ENCODE peak calls at places on chromosomes 1 and 21, in five cellular contexts. R is iris pigment epithelial cell, B is RWPE1, Y is AG08396, C is lower lobe of right lung. L is an unnamed sample.

GRCh38 chr1:177464682-177465081 is 293.9 kb downstream of the BRINP2 start:
- DNase-seq in C (no peak), R (no peak), Y (no peak), B (no peak), L (no peak)

GRCh38 chr1:30083800-30084464 is 639.5 kb downstream of the MATN1 start:
- DNase-seq in C (no peak), R (peak; percentile 79), B (peak; percentile 63), Y (peak; percentile 76), L (no peak)

GRCh38 chr1:19852036-19852435 is 30.2 kb upstream of the OTUD3 start:
- DNase-seq in B (no peak), C (no peak), Y (no peak), R (peak; percentile 14), L (no peak)

GRCh38 chr1:109931189-109931672 is 20.6 kb downstream of the CSF1 start:
- DNase-seq in Y (peak; percentile 81), B (no peak), R (peak; percentile 81), C (peak; percentile 87), L (no peak)

GRCh38 chr1:204287466-204287881 is 72.3 kb downstream of the PLEKHA6 start:
- DNase-seq in R (no peak), Y (no peak), C (no peak), B (no peak), L (no peak)

GRCh38 chr1:54791880-54792522 is 9.1 kb downstream of the TTC22 start:
- DNase-seq in C (no peak), Y (peak; percentile 61), B (no peak), R (peak; percentile 54), L (peak; percentile 68)

GRCh38 chr21:46567348-46567747 is 37.5 kb downstream of the S100B start:
- DNase-seq in C (peak; percentile 16), R (no peak), Y (peak; percentile 1), B (no peak), L (no peak)

GRCh38 chr1:55214214-55214902 is 806 bp downstream of the USP24 start:
- DNase-seq in B (peak; percentile 50), Y (peak; percentile 54), C (peak; percentile 60), R (no peak), L (peak; percentile 58)

GRCh38 chr1:167467126-167467725 is 51.1 kb downstream of the CD247 start:
- DNase-seq in B (peak; percentile 24), Y (no peak), C (no peak), R (peak; percentile 25), L (no peak)

GRCh38 chr1:28592314-28593071 is 428 bp downstream of the RAB42 start:
- DNase-seq in R (no peak), C (peak; percentile 50), Y (peak; percentile 66), B (no peak), L (peak; percentile 59)

GRCh38 chr1:56676571-56677035 is 31.5 kb downstream of the PRKAA2 start:
- DNase-seq in B (peak; percentile 45), Y (peak; percentile 63), R (peak; percentile 93), C (no peak), L (no peak)

GRCh38 chr1:61165402-61165801 is 83.0 kb downstream of the NFIA start:
- DNase-seq in Y (no peak), R (no peak), B (no peak), C (no peak), L (no peak)